ENCODE peak calls at places on chromosomes 11 and 22, in four cellular contexts. K, D, Y and B are unnamed samples.

GRCh38 chr11:101323997-101324396 is 194.4 kb upstream of the PGR start:
- DNase-seq in K (no peak), D (no peak), Y (no peak), B (no peak)

GRCh38 chr22:28438183-28438778 is 241.4 kb downstream of the TTC28 start:
- DNase-seq in K (no peak), D (no peak), Y (no peak), B (no peak)

GRCh38 chr11:50073113-50074105 is 40.7 kb downstream of the OR4C45 start:
- DNase-seq in K (no peak), D (no peak), Y (no peak), B (no peak)

GRCh38 chr11:61529537-61530225 is 21.1 kb downstream of the LRRC10B start:
- DNase-seq in K (no peak), D (no peak), Y (no peak), B (no peak)

GRCh38 chr11:32034680-32035079 is 56.2 kb upstream of the RCN1 start:
- DNase-seq in K (no peak), D (no peak), Y (no peak), B (no peak)

GRCh38 chr11:61072316-61073109 is 29.8 kb upstream of the CD5 start:
- DNase-seq in K (no peak), D (no peak), Y (no peak), B (no peak)

GRCh38 chr22:24285245-24285644 is 14.6 kb downstream of the SPECC1L start:
- DNase-seq in K (no peak), D (peak; percentile 22), Y (no peak), B (no peak)

GRCh38 chr22:25030636-25031035 is 78.1 kb downstream of the KIAA1671 start:
- DNase-seq in K (no peak), D (no peak), Y (no peak), B (no peak)

GRCh38 chr11:48170840-48171233 is 45.8 kb upstream of the OR4B1 start:
- DNase-seq in K (no peak), D (no peak), Y (no peak), B (no peak)

GRCh38 chr22:24965822-24966626 is 13.5 kb downstream of the KIAA1671 start:
- DNase-seq in K (no peak), D (no peak), Y (no peak), B (peak; percentile 94)

GRCh38 chr11:15906481-15907035 is 449.8 kb downstream of the SOX6 start:
- DNase-seq in K (no peak), D (no peak), Y (no peak), B (no peak)

GRCh38 chr11:8100151-8100550 is 19.1 kb downstream of the TUB start:
- DNase-seq in K (no peak), D (no peak), Y (no peak), B (no peak)

GRCh38 chr11:48064306-48064705 is 83.9 kb downstream of the PTPRJ start:
- DNase-seq in K (no peak), D (no peak), Y (no peak), B (no peak)

GRCh38 chr22:49206281-49206680 is 621.4 kb downstream of the BRD1 start:
- DNase-seq in K (no peak), D (no peak), Y (no peak), B (no peak)

GRCh38 chr11:35035894-35036408 is 103.0 kb upstream of the CD44 start:
- DNase-seq in K (peak; percentile 23), D (no peak), Y (no peak), B (no peak)

GRCh38 chr11:132901638-132902610 is 630.4 kb downstream of the OPCML start:
- DNase-seq in K (no peak), D (no peak), Y (no peak), B (no peak)

GRCh38 chr11:44005076-44005800 is 42.5 kb upstream of the ACCSL start:
- DNase-seq in K (no peak), D (no peak), Y (no peak), B (no peak)

GRCh38 chr11:46305295-46305694 is 27.8 kb downstream of the CREB3L1 start:
- DNase-seq in K (no peak), D (no peak), Y (no peak), B (peak; percentile 52)

GRCh38 chr11:116044520-116044919 is 540.3 kb upstream of the CADM1 start:
- DNase-seq in K (no peak), D (no peak), Y (no peak), B (no peak)

GRCh38 chr11:101127348-101127698 is 2.3 kb downstream of the PGR start:
- DNase-seq in K (peak; percentile 18), D (no peak), Y (no peak), B (no peak)

GRCh38 chr22:49583341-49583740 is 244.3 kb downstream of the BRD1 start:
- DNase-seq in K (no peak), D (no peak), Y (no peak), B (no peak)

GRCh38 chr22:31948002-31948401 is 3.7 kb downstream of the YWHAH start:
- DNase-seq in K (no peak), D (no peak), Y (no peak), B (no peak)

GRCh38 chr11:44627911-44628729 is 62.7 kb downstream of the CD82 start:
- DNase-seq in K (no peak), D (no peak), Y (no peak), B (no peak)

GRCh38 chr11:34194576-34195335 is 89.3 kb downstream of the NAT10 start:
- DNase-seq in K (no peak), D (no peak), Y (no peak), B (no peak)

GRCh38 chr11:125892994-125893393 is 5.5 kb downstream of the HYLS1 start:
- DNase-seq in K (no peak), D (no peak), Y (no peak), B (no peak)

GRCh38 chr11:8403310-8403709 is 139.6 kb upstream of the LMO1 start:
- DNase-seq in K (no peak), D (no peak), Y (no peak), B (no peak)

GRCh38 chr11:67572747-67573419 is 10.7 kb upstream of the GSTP1 start:
- DNase-seq in K (peak; percentile 87), D (peak; percentile 65), Y (no peak), B (peak; percentile 88)

GRCh38 chr22:27534720-27535125 is 266.8 kb downstream of the MN1 start:
- DNase-seq in K (no peak), D (no peak), Y (no peak), B (no peak)

GRCh38 chr11:6911946-6912345 is 8.9 kb upstream of the OR2D3 start:
- DNase-seq in K (no peak), D (no peak), Y (no peak), B (no peak)

GRCh38 chr22:28819253-28820096 is 19.1 kb upstream of the XBP1 start:
- DNase-seq in K (no peak), D (no peak), Y (no peak), B (no peak)

GRCh38 chr22:27801616-27802388 is at the start of gene MN1:
- DNase-seq in K (no peak), D (no peak), Y (no peak), B (peak; percentile 83)

GRCh38 chr11:115501895-115502589 is 2.2 kb downstream of the CADM1 start:
- DNase-seq in K (no peak), D (no peak), Y (no peak), B (peak; percentile 59)

GRCh38 chr11:14186376-14186775 is 172.6 kb downstream of the RRAS2 start:
- DNase-seq in K (no peak), D (no peak), Y (no peak), B (no peak)

GRCh38 chr22:17990942-17991341 is 33.4 kb downstream of the MICAL3 start:
- DNase-seq in K (no peak), D (no peak), Y (no peak), B (no peak)

GRCh38 chr11:121249039-121249663 is 43.4 kb upstream of the SC5D start:
- DNase-seq in K (peak; percentile 21), D (peak; percentile 24), Y (no peak), B (peak; percentile 78)

GRCh38 chr11:72972541-72973128 is 158.4 kb downstream of the ATG16L2 start:
- DNase-seq in K (no peak), D (no peak), Y (no peak), B (no peak)

GRCh38 chr11:14645247-14645912 is 1.8 kb downstream of the PDE3B start:
- DNase-seq in K (peak; percentile 51), D (no peak), Y (no peak), B (no peak)

GRCh38 chr11:112780351-112781043 is 180.7 kb upstream of the NCAM1 start:
- DNase-seq in K (peak; percentile 44), D (no peak), Y (no peak), B (no peak)

GRCh38 chr11:12745787-12746186 is 71.6 kb downstream of the TEAD1 start:
- DNase-seq in K (no peak), D (no peak), Y (no peak), B (no peak)

GRCh38 chr11:109946322-109946846 is 146.8 kb upstream of the ZC3H12C start:
- DNase-seq in K (peak; percentile 87), D (peak; percentile 91), Y (peak; percentile 66), B (peak; percentile 92)
- TF ChIP-seq JUND in K (peak; percentile 53), D (no peak), Y (no peak), B (no peak)

GRCh38 chr11:119727523-119728081 is 1.4 kb downstream of the NECTIN1 start:
- DNase-seq in K (no peak), D (no peak), Y (no peak), B (peak; percentile 60)
- TF ChIP-seq JUND in K (no peak), D (no peak), Y (no peak), B (no peak)

GRCh38 chr11:117993988-117994741 is 8.0 kb downstream of the IL10RA start:
- DNase-seq in K (peak; percentile 41), D (no peak), Y (no peak), B (no peak)
- TF ChIP-seq JUND in K (no peak), D (no peak), Y (no peak), B (no peak)

DNA sequence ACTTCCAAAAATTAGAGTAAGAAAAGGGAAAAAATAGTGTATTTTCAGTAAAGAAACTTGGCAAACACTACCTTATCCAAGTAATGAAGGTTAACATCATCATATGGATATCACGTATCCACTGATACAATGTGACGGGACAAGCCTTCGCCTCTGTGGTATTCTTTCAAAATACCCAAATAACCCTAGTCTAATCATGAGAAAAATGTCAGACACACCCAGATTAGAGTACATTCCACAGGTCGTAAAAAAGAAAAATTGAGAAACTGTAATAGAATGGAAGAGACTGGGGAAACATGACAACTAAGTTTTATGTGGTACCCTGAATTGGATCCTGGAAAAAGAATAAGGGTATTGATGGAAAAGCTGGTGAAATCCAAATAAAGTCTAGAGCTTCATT is 48.9 kb downstream of the NARS2 start:
- DNase-seq in K (no peak), D (no peak), Y (no peak), B (no peak)
- TF ChIP-seq JUND in K (no peak), D (no peak), Y (no peak), B (no peak)

GRCh38 chr11:94000641-94001040 is 20.5 kb upstream of the HEPHL1 start:
- DNase-seq in K (no peak), D (no peak), Y (no peak), B (no peak)

GRCh38 chr11:94007426-94007825 is 13.7 kb upstream of the HEPHL1 start:
- DNase-seq in K (no peak), D (no peak), Y (no peak), B (no peak)

GRCh38 chr11:93997741-93998140 is 23.4 kb upstream of the HEPHL1 start:
- DNase-seq in K (no peak), D (no peak), Y (no peak), B (no peak)

GRCh38 chr11:94007906-94008305 is 13.2 kb upstream of the HEPHL1 start:
- DNase-seq in K (no peak), D (no peak), Y (no peak), B (no peak)

GRCh38 chr11:94002226-94002625 is 18.9 kb upstream of the HEPHL1 start:
- DNase-seq in K (no peak), D (no peak), Y (no peak), B (no peak)
- TF ChIP-seq JUND in K (no peak), D (no peak), Y (no peak), B (no peak)